ENCODE peak calls at places on chromosomes 13 and 19, in five cellular contexts. R is effector memory CD8-positive, alpha-beta T cell; K is HuH-7; O is HEK293T; F is stimulated activated CD4-positive, alpha-beta T cell treated with anti-CD3 and anti-CD28 coated beads, Interleukin-15, amount 100 ng/mL, for 24 hours. H is an unnamed sample.

GRCh38 chr13:71661921-71662320 is 205.1 kb downstream of the DACH1 start:
- DNase-seq in R (no peak), K (no peak), O (no peak), F (no peak), H (peak)

GRCh38 chr19:16825312-16826168 is 3.7 kb upstream of the SIN3B start:
- DNase-seq in R (no peak), K (no peak), O (no peak), F (no peak), H (no peak)

GRCh38 chr19:41921280-41922219 is 6.7 kb downstream of the ERFL start:
- DNase-seq in R (no peak), K (no peak), O (no peak), F (no peak), H (no peak)

GRCh38 chr13:30142502-30143211 is 164.7 kb downstream of the KATNAL1 start:
- DNase-seq in R (no peak), K (no peak), O (no peak), F (peak), H (peak)

GRCh38 chr19:4077800-4078683 is 11.3 kb upstream of the ZBTB7A start:
- DNase-seq in R (no peak), K (no peak), O (no peak), F (peak), H (no peak)

GRCh38 chr13:62119739-62120700 is 704.4 kb upstream of the PCDH20 start:
- DNase-seq in R (no peak), K (no peak), O (peak), F (no peak), H (peak)

GRCh38 chr19:12930002-12930645 is 3.4 kb downstream of the FARSA start:
- DNase-seq in R (no peak), K (no peak), O (no peak), F (no peak), H (no peak)

GRCh38 chr19:46955114-46955812 is 64.4 kb upstream of the NPAS1 start:
- DNase-seq in R (no peak), K (no peak), O (no peak), F (peak), H (no peak)

GRCh38 chr19:18097993-18098890 is 664 bp downstream of the MAST3 start:
- DNase-seq in R (no peak), K (no peak), O (no peak), F (no peak), H (no peak)

GRCh38 chr19:16536130-16536529 is 6.1 kb downstream of the CHERP start:
- DNase-seq in R (no peak), K (no peak), O (no peak), F (no peak), H (no peak)

GRCh38 chr19:13835791-13836723 is 40.8 kb downstream of the ZSWIM4 start:
- DNase-seq in R (peak), K (no peak), O (no peak), F (no peak), H (no peak)

GRCh38 chr19:19514215-19514633 is 1.1 kb downstream of the TSSK6 start:
- DNase-seq in R (no peak), K (no peak), O (no peak), F (peak), H (no peak)

GRCh38 chr13:87954116-87954515 is 282.9 kb downstream of the SLITRK5 start:
- DNase-seq in R (no peak), K (no peak), O (no peak), F (no peak), H (no peak)

GRCh38 chr19:54792814-54793213 is 10.6 kb upstream of the KIR2DL4 start:
- DNase-seq in R (no peak), K (no peak), O (no peak), F (no peak), H (no peak)

H was measured in glomerular endothelial cell.